ENCODE peak calls at places on chromosomes 7 and 10, in nine cellular contexts. Y is kidney, A is spleen, U is heart left ventricle, D is hepatocyte, G is heart right ventricle, Q is right atrium auricular region, F is neural progenitor cell, Z is colonic mucosa. J is an unnamed sample. For H3K4me1 and H3K36me3, the result is how much of the 10 kb centered on the place peaks cover.

GRCh38 chr7:139683137-139683871 is 94.5 kb downstream of the HIPK2 start:
- DNase-seq in Y (no peak), A (no peak), U (no peak), D (no peak), G (no peak), Q (no peak), F (no peak), Z (no peak), J (no peak)

GRCh38 chr10:46298346-46299266 is 11.8 kb downstream of the ANTXRL start:
- DNase-seq in Y (no peak), A (peak), U (no peak), D (no peak), G (no peak), Q (no peak), F (no peak), Z (no peak), J (no peak)

GRCh38 chr7:19362099-19362498 is 216.9 kb upstream of the FERD3L start:
- DNase-seq in Y (no peak), A (no peak), U (no peak), D (no peak), G (no peak), Q (no peak), F (no peak), Z (no peak), J (no peak)

GRCh38 chr7:55532150-55532917 is 40.0 kb downstream of the VOPP1 start:
- DNase-seq in Y (no peak), A (no peak), U (no peak), D (no peak), G (no peak), Q (no peak), F (no peak), Z (no peak), J (no peak)

GRCh38 chr7:45717537-45718235 is 143.5 kb downstream of the ADCY1 start:
- DNase-seq in Y (peak), A (no peak), U (no peak), D (no peak), G (no peak), Q (no peak), F (no peak), Z (no peak), J (no peak)

GRCh38 chr10:129917936-129918335 is 46.1 kb downstream of the EBF3 start:
- DNase-seq in Y (no peak), A (peak), U (no peak), D (no peak), G (no peak), Q (no peak), F (no peak), Z (no peak), J (no peak)

GRCh38 chr7:142319970-142320369 is 62.1 kb upstream of the PRSS58 start:
- DNase-seq in Y (no peak), A (no peak), U (no peak), D (no peak), G (no peak), Q (no peak), F (no peak), Z (no peak), J (no peak)

GRCh38 chr10:96863922-96864543 is 31.9 kb downstream of the LCOR start:
- DNase-seq in Y (no peak), A (no peak), U (no peak), D (peak), G (no peak), Q (no peak), F (no peak), Z (no peak), J (peak)

GRCh38 chr10:123523833-123524232 is 142.3 kb upstream of the GPR26 start:
- DNase-seq in Y (no peak), A (no peak), U (no peak), D (no peak), G (no peak), Q (no peak), F (no peak), Z (no peak), J (no peak)

GRCh38 chr7:158366346-158366745 is 221.3 kb downstream of the PTPRN2 start:
- DNase-seq in Y (no peak), A (peak), U (no peak), D (no peak), G (no peak), Q (no peak), F (peak), Z (no peak), J (no peak)

GRCh38 chr7:127189074-127189473 is 63.7 kb downstream of the GRM8 start:
- DNase-seq in Y (no peak), A (no peak), U (no peak), D (no peak), G (no peak), Q (no peak), F (no peak), Z (no peak), J (no peak)

GRCh38 chr7:82562716-82563404 is 119.3 kb upstream of the CACNA2D1 start:
- DNase-seq in Y (no peak), A (no peak), U (no peak), D (no peak), G (no peak), Q (no peak), F (no peak), Z (no peak), J (no peak)

GRCh38 chr10:116271593-116272496 is 1.2 kb downstream of the GFRA1 start:
- DNase-seq in Y (peak), A (no peak), U (no peak), D (peak), G (peak), Q (no peak), F (peak), Z (no peak), J (no peak)

GRCh38 chr7:93432130-93432529 is 142.4 kb downstream of the CALCR start:
- DNase-seq in Y (no peak), A (no peak), U (no peak), D (no peak), G (no peak), Q (no peak), F (no peak), Z (no peak), J (no peak)
- H3K4me1 ChIP-seq in Y (under half), A (under half), U (under half), D (under half), G (under half), Q (under half), F (under half), Z (under half), J (under half)

GRCh38 chr10:19817251-19818046 is 1.2 kb downstream of the PLXDC2 start:
- DNase-seq in Y (peak), A (peak), U (peak), D (peak), G (peak), Q (no peak), F (peak), Z (peak), J (peak)
- H3K4me3 ChIP-seq in Y (peak), A (peak), U (peak), D (peak), G (peak), Q (peak), F (peak), Z (peak), J (peak)

GRCh38 chr10:132750936-132751335 is 35.0 kb downstream of the NKX6-2 start:
- DNase-seq in Y (no peak), A (no peak), U (no peak), D (no peak), G (no peak), Q (no peak), F (no peak), Z (no peak), J (no peak)
- H3K36me3 ChIP-seq in Y (under half), A (half or more), U (under half), D (under half), G (half or more), Q (under half), F (under half), Z (under half), J (under half)

GRCh38 chr10:114543456-114543855 is 114.6 kb downstream of the ABLIM1 start:
- DNase-seq in Y (no peak), A (no peak), U (no peak), D (no peak), G (no peak), Q (no peak), F (no peak), Z (no peak), J (no peak)
- H3K4me1 ChIP-seq in Y (under half), A (half or more), U (under half), D (under half), G (under half), Q (under half), F (under half), Z (under half), J (under half)

GRCh38 chr7:90453259-90453891 is 16.1 kb upstream of the PTTG1IP2 start:
- DNase-seq in Y (no peak), A (no peak), U (no peak), D (no peak), G (no peak), Q (no peak), F (no peak), Z (no peak), J (no peak)

GRCh38 chr7:90458104-90458503 is 11.3 kb upstream of the PTTG1IP2 start:
- DNase-seq in Y (no peak), A (no peak), U (no peak), D (no peak), G (no peak), Q (no peak), F (no peak), Z (no peak), J (no peak)

GRCh38 chr7:90453931-90454330 is 15.5 kb upstream of the PTTG1IP2 start:
- DNase-seq in Y (no peak), A (no peak), U (no peak), D (no peak), G (no peak), Q (no peak), F (no peak), Z (no peak), J (no peak)

GRCh38 chr7:90459888-90460287 is 9.6 kb upstream of the PTTG1IP2 start:
- DNase-seq in Y (no peak), A (no peak), U (no peak), D (no peak), G (no peak), Q (no peak), F (no peak), Z (no peak), J (no peak)

DNA sequence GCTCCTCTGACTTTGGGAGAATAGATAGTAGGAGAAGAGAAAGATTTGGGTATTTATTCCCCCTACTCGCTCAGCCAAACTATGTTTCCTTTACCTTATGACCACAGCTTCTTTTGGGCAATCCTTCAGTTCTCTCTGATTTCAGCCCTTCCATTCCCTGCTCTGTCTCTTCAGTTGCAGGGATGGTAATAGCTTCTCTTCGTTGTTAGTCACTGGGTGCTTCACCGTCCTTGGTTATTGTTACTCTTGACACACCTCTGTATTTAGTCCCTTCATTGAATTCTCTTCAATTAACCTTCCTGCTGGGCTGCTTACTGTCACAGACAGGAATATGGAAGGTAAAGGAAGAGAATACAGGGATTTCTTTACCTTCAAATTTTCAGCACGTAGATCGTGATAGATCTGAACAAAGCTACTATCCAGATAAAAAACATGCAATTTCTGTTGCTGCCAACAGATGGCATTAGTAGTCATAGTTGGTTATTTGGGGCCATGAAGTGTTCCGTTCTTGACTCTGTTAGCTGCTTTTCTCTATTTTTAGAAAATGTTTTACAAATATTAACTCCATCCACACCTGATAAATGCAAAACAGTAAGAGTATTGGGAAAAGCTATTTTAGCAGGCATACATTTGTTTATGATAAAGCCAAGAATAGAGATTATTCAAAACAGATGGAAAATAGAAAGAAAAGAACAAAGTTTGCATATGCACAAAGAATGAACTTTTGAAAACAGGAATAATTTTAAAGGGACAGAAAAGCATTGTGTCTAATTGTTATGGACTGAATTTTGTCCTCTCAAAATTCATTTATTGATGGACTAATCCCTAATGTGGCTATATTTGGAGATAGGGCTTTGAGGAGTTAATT is 14.0 kb upstream of the PTTG1IP2 start:
- DNase-seq in Y (no peak), A (no peak), U (no peak), D (peak), G (peak), Q (no peak), F (peak), Z (peak), J (peak)
- H3K4me3 ChIP-seq in Y (peak), A (no peak), U (peak), D (no peak), G (peak), Q (peak), F (peak), Z (no peak), J (no peak)

DNA sequence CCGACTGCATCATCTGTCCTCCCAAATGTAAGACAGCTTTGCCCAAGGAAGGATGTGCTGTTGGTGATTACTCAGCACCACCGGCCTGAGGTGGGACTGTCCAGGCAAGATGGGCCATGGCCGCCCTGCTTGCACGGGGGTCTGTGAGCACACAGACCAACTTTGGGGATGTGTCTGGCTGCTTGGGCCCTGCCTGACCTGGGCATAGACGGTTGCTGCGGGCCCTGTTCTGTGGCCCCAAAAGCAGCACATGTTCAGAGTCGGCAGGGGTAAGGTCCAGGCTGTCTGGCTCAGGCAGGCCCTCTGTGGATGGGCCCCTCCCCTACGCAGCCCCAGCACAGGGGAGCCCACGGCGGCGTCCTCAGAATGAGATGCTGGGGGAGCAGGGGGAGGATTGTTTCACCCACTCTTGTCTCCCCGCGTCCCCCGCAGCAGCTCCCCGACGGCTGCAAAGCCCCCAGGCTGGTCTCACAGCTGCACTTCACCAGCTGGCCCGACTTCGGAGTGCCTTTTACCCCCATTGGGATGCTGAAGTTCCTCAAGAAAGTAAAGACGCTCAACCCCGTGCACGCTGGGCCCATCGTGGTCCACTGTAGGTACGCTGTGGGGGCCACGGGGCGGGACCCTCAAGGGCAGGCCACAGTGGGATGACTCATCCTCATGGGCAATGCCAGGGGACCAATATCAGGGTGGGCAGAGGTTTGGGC is 58.4 kb downstream of the MKI67 start:
- DNase-seq in Y (peak), A (peak), U (peak), D (no peak), G (no peak), Q (no peak), F (no peak), Z (no peak), J (no peak)
- H3K36me3 ChIP-seq in Y (under half), A (half or more), U (half or more), D (under half), G (half or more), Q (half or more), F (under half), Z (under half), J (under half)

GRCh38 chr10:22071332-22071731 is 67.8 kb upstream of the DNAJC1 start:
- DNase-seq in Y (no peak), A (no peak), U (no peak), D (no peak), G (no peak), Q (no peak), F (no peak), Z (no peak), J (no peak)
- H3K4me1 ChIP-seq in Y (under half), A (under half), U (under half), D (under half), G (under half), Q (under half), F (under half), Z (under half), J (under half)